ENCODE peak calls at places on chromosomes 7 and 10, in ten cellular contexts. S, P, O, R, X, N, F, H, A and M are unnamed samples.

GRCh38 chr7:131131746-131132431 is 195.8 kb upstream of the MKLN1 start:
- DNase-seq in S (no peak), P (no peak), O (no peak), R (no peak), X (no peak), N (no peak), F (peak; percentile 45), H (no peak), A (no peak), M (no peak)

GRCh38 chr10:17685227-17685840 is 41.4 kb downstream of the STAM start:
- DNase-seq in S (no peak), P (no peak), O (no peak), R (no peak), X (no peak), N (no peak), F (no peak), H (no peak), A (no peak), M (no peak)

GRCh38 chr10:20058135-20058534 is 241.9 kb downstream of the PLXDC2 start:
- DNase-seq in S (no peak), P (no peak), O (no peak), R (no peak), X (no peak), N (no peak), F (no peak), H (no peak), A (no peak), M (no peak)

GRCh38 chr7:16951483-16952080 is 69.8 kb upstream of the AGR3 start:
- DNase-seq in S (no peak), P (no peak), O (no peak), R (no peak), X (no peak), N (no peak), F (peak; percentile 38), H (no peak), A (no peak), M (no peak)

GRCh38 chr7:129401228-129401967 is 32.8 kb upstream of the STRIP2 start:
- DNase-seq in S (no peak), P (no peak), O (peak; percentile 84), R (peak; percentile 68), X (no peak), N (no peak), F (peak; percentile 81), H (no peak), A (no peak), M (no peak)

GRCh38 chr7:49483142-49483541 is 290.3 kb upstream of the VWC2 start:
- DNase-seq in S (peak; percentile 5), P (no peak), O (no peak), R (peak; percentile 61), X (no peak), N (no peak), F (peak; percentile 53), H (no peak), A (no peak), M (no peak)

GRCh38 chr10:123013456-123014419 is 4.9 kb downstream of the ACADSB start:
- DNase-seq in S (no peak), P (no peak), O (no peak), R (no peak), X (no peak), N (no peak), F (no peak), H (no peak), A (no peak), M (no peak)

GRCh38 chr7:46943996-46944395 is 637.9 kb downstream of the TNS3 start:
- DNase-seq in S (no peak), P (no peak), O (no peak), R (no peak), X (no peak), N (no peak), F (no peak), H (no peak), A (no peak), M (no peak)

GRCh38 chr10:4006848-4007247 is 221.8 kb upstream of the KLF6 start:
- DNase-seq in S (no peak), P (no peak), O (no peak), R (no peak), X (no peak), N (no peak), F (no peak), H (no peak), A (no peak), M (no peak)

GRCh38 chr10:62626817-62627216 is 177.7 kb upstream of the ADO start:
- DNase-seq in S (no peak), P (no peak), O (no peak), R (peak; percentile 27), X (no peak), N (no peak), F (peak; percentile 98), H (no peak), A (no peak), M (no peak)

GRCh38 chr10:88979153-88979562 is 11.4 kb upstream of the FAS start:
- DNase-seq in S (no peak), P (no peak), O (no peak), R (peak; percentile 35), X (peak; percentile 70), N (no peak), F (no peak), H (no peak), A (peak; percentile 56), M (no peak)

GRCh38 chr10:98404571-98405396 is 10.2 kb downstream of the PYROXD2 start:
- DNase-seq in S (no peak), P (no peak), O (peak; percentile 72), R (no peak), X (no peak), N (no peak), F (peak; percentile 76), H (no peak), A (no peak), M (no peak)

GRCh38 chr10:102334106-102334505 is 61.4 kb upstream of the NFKB2 start:
- DNase-seq in S (no peak), P (no peak), O (no peak), R (peak; percentile 86), X (no peak), N (no peak), F (no peak), H (no peak), A (no peak), M (peak; percentile 51)

GRCh38 chr10:128263891-128264688 is 137.9 kb upstream of the MKI67 start:
- DNase-seq in S (peak; percentile 66), P (no peak), O (no peak), R (peak; percentile 61), X (peak; percentile 34), N (peak; percentile 25), F (peak; percentile 64), H (peak; percentile 33), A (peak; percentile 46), M (peak; percentile 56)

GRCh38 chr10:73096041-73096451 is 620 bp downstream of the P4HA1 start:
- DNase-seq in S (peak; percentile 61), P (no peak), O (peak; percentile 71), R (peak; percentile 92), X (peak; percentile 64), N (no peak), F (peak; percentile 97), H (peak; percentile 60), A (peak; percentile 67), M (peak; percentile 68)

GRCh38 chr10:73095479-73096021 is 1.1 kb downstream of the P4HA1 start:
- DNase-seq in S (peak; percentile 68), P (peak; percentile 61), O (peak; percentile 44), R (peak; percentile 84), X (peak; percentile 57), N (peak; percentile 39), F (peak; percentile 85), H (peak; percentile 48), A (peak; percentile 42), M (peak; percentile 42)

GRCh38 chr10:73092830-73093229 is 3.8 kb downstream of the P4HA1 start:
- DNase-seq in S (no peak), P (no peak), O (no peak), R (no peak), X (no peak), N (no peak), F (no peak), H (no peak), A (no peak), M (no peak)

GRCh38 chr10:73094986-73095478 is 1.6 kb downstream of the P4HA1 start:
- DNase-seq in S (no peak), P (no peak), O (no peak), R (no peak), X (no peak), N (no peak), F (peak; percentile 32), H (no peak), A (no peak), M (no peak)

GRCh38 chr10:73094249-73094850 is 2.3 kb downstream of the P4HA1 start:
- DNase-seq in S (no peak), P (no peak), O (peak; percentile 55), R (no peak), X (no peak), N (no peak), F (peak; percentile 59), H (no peak), A (no peak), M (no peak)
- H3K4me3 ChIP-seq in S (peak overlapping the region; percentile 81), P (peak overlapping the region; percentile 90), O (peak overlapping the region; percentile 93), R (no peak overlapping the region), X (no peak overlapping the region), N (peak overlapping the region; percentile 87), F (peak overlapping the region; percentile 64), H (peak overlapping the region; percentile 75), A (peak overlapping the region; percentile 70), M (peak overlapping the region; percentile 78)

GRCh38 chr7:98598846-98599615 is 18.1 kb upstream of the NPTX2 start:
- DNase-seq in S (no peak), P (no peak), O (no peak), R (no peak), X (no peak), N (no peak), F (no peak), H (no peak), A (no peak), M (no peak)
- H3K4me3 ChIP-seq in S (no peak overlapping the region), P (no peak overlapping the region), O (no peak overlapping the region), R (no peak overlapping the region), X (no peak overlapping the region), N (no peak overlapping the region), F (no peak overlapping the region), H (no peak overlapping the region), A (no peak overlapping the region), M (no peak overlapping the region)

GRCh38 chr7:150553163-150553562 is 14.0 kb upstream of the GIMAP4 start:
- DNase-seq in S (no peak), P (no peak), O (no peak), R (no peak), X (no peak), N (no peak), F (no peak), H (no peak), A (no peak), M (no peak)
- H3K4me3 ChIP-seq in S (no peak overlapping the region), P (no peak overlapping the region), O (no peak overlapping the region), R (no peak overlapping the region), X (no peak overlapping the region), N (no peak overlapping the region), F (no peak overlapping the region), H (no peak overlapping the region), A (no peak overlapping the region), M (no peak overlapping the region)

DNA sequence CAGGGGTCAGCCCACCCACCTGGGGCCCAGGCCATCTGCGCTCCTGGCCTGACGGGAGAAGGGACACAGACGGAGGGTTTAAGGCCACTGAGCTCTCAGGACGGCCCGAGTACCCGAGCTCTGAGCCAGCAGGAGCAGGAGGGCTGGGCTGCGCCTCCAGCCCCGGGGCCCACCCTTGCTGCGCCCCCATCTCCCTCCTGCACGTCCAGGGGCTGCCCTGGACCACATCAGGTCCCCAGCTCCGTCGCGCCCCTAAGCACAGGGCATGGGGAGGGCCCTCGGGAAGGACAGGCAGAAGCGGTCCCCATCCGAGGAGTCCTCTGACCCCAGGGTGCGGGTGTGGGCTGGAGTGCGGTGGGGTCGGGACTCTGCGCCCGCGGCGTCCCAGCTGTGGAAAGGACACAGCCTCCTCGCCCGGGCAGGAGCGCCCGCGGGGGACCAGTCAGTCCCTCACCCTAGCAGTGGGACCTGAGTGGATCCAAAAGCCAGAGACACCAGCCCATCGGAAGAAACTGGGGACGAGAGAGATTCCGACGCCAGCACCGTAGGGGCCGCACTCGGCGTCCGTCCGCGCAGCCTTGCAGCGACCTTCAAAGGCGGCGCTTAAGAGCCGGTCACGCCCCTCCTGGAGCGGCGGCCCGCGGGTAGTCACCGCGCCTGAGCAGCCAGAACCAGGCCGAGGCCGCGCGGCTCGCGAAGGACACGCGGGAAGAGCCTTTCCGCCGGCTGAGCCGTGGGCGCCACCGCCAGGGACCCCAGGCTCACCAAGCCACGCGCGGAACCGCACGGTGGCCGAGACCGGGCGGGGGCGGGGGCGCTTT is 15.9 kb downstream of the CAMK2B start:
- DNase-seq in S (no peak), P (no peak), O (no peak), R (peak; percentile 57), X (peak; percentile 55), N (no peak), F (peak; percentile 11), H (no peak), A (peak; percentile 79), M (peak; percentile 74)
- H3K4me3 ChIP-seq in S (no peak overlapping the region), P (peak overlapping the region; percentile 39), O (no peak overlapping the region), R (no peak overlapping the region), X (no peak overlapping the region), N (peak overlapping the region; percentile 32), F (no peak overlapping the region), H (no peak overlapping the region), A (peak overlapping the region; percentile 68), M (peak overlapping the region; percentile 62)